ENCODE peak calls at places on chromosomes 16 and 17, in four cellular contexts. One of them, this sample, is unnamed.

GRCh38 chr16:51538707-51539604 is 387.9 kb upstream of the SALL1 start:
- DNase-seq in H1: no peak
- DNase-seq in GM12878: no peak
- DNase-seq in HepG2: peak; percentile 72
- DNase-seq in this sample: no peak

GRCh38 chr16:77951788-77952187 is 70.6 kb upstream of the CLEC3A start:
- DNase-seq in H1: no peak
- DNase-seq in GM12878: peak; percentile 21
- DNase-seq in HepG2: peak; percentile 50
- DNase-seq in this sample: peak; percentile 30

GRCh38 chr16:68800257-68800875 is 43.0 kb upstream of the TANGO6 start:
- DNase-seq in H1: peak; percentile 82
- DNase-seq in HepG2: peak; percentile 77
- DNase-seq in GM12878: peak; percentile 66
- DNase-seq in this sample: peak; percentile 80

GRCh38 chr16:3195975-3196374 is 8.0 kb downstream of the OR1F1 start:
- DNase-seq in H1: no peak
- DNase-seq in HepG2: peak; percentile 33
- DNase-seq in GM12878: no peak
- DNase-seq in this sample: no peak

GRCh38 chr17:80498242-80498919 is 22.0 kb upstream of the NPTX1 start:
- DNase-seq in GM12878: no peak
- DNase-seq in H1: no peak
- DNase-seq in HepG2: peak; percentile 76
- DNase-seq in this sample: no peak

GRCh38 chr16:19644877-19645276 is 73.2 kb downstream of the KNOP1 start:
- DNase-seq in HepG2: no peak
- DNase-seq in GM12878: no peak
- DNase-seq in H1: no peak
- DNase-seq in this sample: no peak

GRCh38 chr17:43416998-43417891 is 18.5 kb downstream of the ARL4D start:
- DNase-seq in HepG2: no peak
- DNase-seq in H1: no peak
- DNase-seq in GM12878: no peak
- DNase-seq in this sample: no peak

GRCh38 chr17:66959641-66960375 is 4.7 kb upstream of the CACNG4 start:
- DNase-seq in GM12878: no peak
- DNase-seq in H1: no peak
- DNase-seq in HepG2: no peak
- DNase-seq in this sample: no peak

GRCh38 chr17:67837965-67838364 is 12.7 kb downstream of the BPTF start:
- DNase-seq in GM12878: no peak
- DNase-seq in H1: peak; percentile 16
- DNase-seq in HepG2: no peak
- DNase-seq in this sample: no peak

GRCh38 chr16:89971495-89972243 is 23.1 kb downstream of the DEF8 start:
- DNase-seq in GM12878: no peak
- DNase-seq in H1: no peak
- DNase-seq in HepG2: no peak
- DNase-seq in this sample: no peak

GRCh38 chr17:47978324-47978723 is 7.4 kb downstream of the CDK5RAP3 start:
- DNase-seq in HepG2: peak; percentile 51
- DNase-seq in H1: peak; percentile 83
- DNase-seq in GM12878: no peak
- DNase-seq in this sample: peak; percentile 80

GRCh38 chr17:32357615-32358014 is 7.7 kb downstream of the ZNF207 start:
- DNase-seq in H1: no peak
- DNase-seq in HepG2: no peak
- DNase-seq in GM12878: no peak
- DNase-seq in this sample: no peak

GRCh38 chr16:23694707-23695373 is 16.2 kb downstream of the PLK1 start:
- DNase-seq in GM12878: no peak
- DNase-seq in H1: peak; percentile 86
- DNase-seq in HepG2: peak; percentile 49
- DNase-seq in this sample: no peak

GRCh38 chr17:73437826-73438225 is 126.0 kb upstream of the CDC42EP4 start:
- DNase-seq in GM12878: no peak
- DNase-seq in H1: no peak
- DNase-seq in HepG2: no peak
- DNase-seq in this sample: no peak

GRCh38 chr17:50573866-50574571 is 13.5 kb downstream of the CACNA1G start:
- DNase-seq in H1: no peak
- DNase-seq in GM12878: no peak
- DNase-seq in HepG2: no peak
- DNase-seq in this sample: no peak

GRCh38 chr16:2505695-2506094 is 8.1 kb upstream of the ATP6V0C start:
- DNase-seq in HepG2: no peak
- DNase-seq in H1: no peak
- DNase-seq in GM12878: no peak
- DNase-seq in this sample: no peak

GRCh38 chr16:56610609-56611111 is 2.3 kb downstream of the MT2A start:
- DNase-seq in HepG2: no peak
- DNase-seq in GM12878: no peak
- DNase-seq in H1: no peak
- DNase-seq in this sample: no peak

GRCh38 chr16:49345829-49346228 is 27.8 kb upstream of the C16orf78 start:
- DNase-seq in H1: peak; percentile 76
- DNase-seq in HepG2: no peak
- DNase-seq in GM12878: no peak
- DNase-seq in this sample: no peak
- TF ChIP-seq HDAC6 in H1: no peak
- TF ChIP-seq HDAC6 in HepG2: no peak
- TF ChIP-seq HDAC6 in GM12878: no peak
- TF ChIP-seq HDAC6 in this sample: no peak

GRCh38 chr17:3557768-3558583 is at the start of gene TRPV3:
- DNase-seq in HepG2: no peak
- DNase-seq in GM12878: peak; percentile 66
- DNase-seq in H1: no peak
- DNase-seq in this sample: peak; percentile 79

GRCh38 chr17:3556239-3556904 is 1.2 kb downstream of the TRPV3 start:
- DNase-seq in HepG2: no peak
- DNase-seq in GM12878: no peak
- DNase-seq in H1: no peak
- DNase-seq in this sample: no peak

GRCh38 chr17:3556905-3557767 is 476 bp downstream of the TRPV3 start:
- DNase-seq in HepG2: no peak
- DNase-seq in GM12878: no peak
- DNase-seq in H1: no peak
- DNase-seq in this sample: no peak

GRCh38 chr17:3559270-3559645 is 1.6 kb upstream of the TRPV3 start:
- DNase-seq in H1: no peak
- DNase-seq in GM12878: no peak
- DNase-seq in HepG2: no peak
- DNase-seq in this sample: no peak

GRCh38 chr17:3558603-3559269 is 1.1 kb upstream of the TRPV3 start:
- DNase-seq in HepG2: no peak
- DNase-seq in GM12878: peak; percentile 87
- DNase-seq in H1: no peak
- DNase-seq in this sample: no peak
- TF ChIP-seq HDAC6 in HepG2: no peak
- TF ChIP-seq HDAC6 in GM12878: no peak
- TF ChIP-seq HDAC6 in H1: no peak
- TF ChIP-seq HDAC6 in this sample: no peak

GRCh38 chr17:17170346-17170976 is 35.7 kb downstream of the PLD6 start:
- DNase-seq in HepG2: no peak
- DNase-seq in H1: no peak
- DNase-seq in GM12878: no peak
- DNase-seq in this sample: no peak
- TF ChIP-seq HDAC6 in HepG2: no peak
- TF ChIP-seq HDAC6 in H1: no peak
- TF ChIP-seq HDAC6 in GM12878: no peak
- TF ChIP-seq HDAC6 in this sample: no peak

GRCh38 chr17:74935048-74935447 is 650 bp upstream of the OTOP3 start:
- DNase-seq in GM12878: no peak
- DNase-seq in H1: no peak
- DNase-seq in HepG2: no peak
- DNase-seq in this sample: no peak
- TF ChIP-seq HDAC6 in GM12878: no peak
- TF ChIP-seq HDAC6 in H1: no peak
- TF ChIP-seq HDAC6 in HepG2: no peak
- TF ChIP-seq HDAC6 in this sample: no peak

GRCh38 chr16:52873997-52874500 is 178.6 kb downstream of the CHD9NB start:
- DNase-seq in GM12878: no peak
- DNase-seq in HepG2: no peak
- DNase-seq in H1: no peak
- DNase-seq in this sample: no peak

GRCh38 chr16:52871481-52871880 is 181.2 kb downstream of the CHD9NB start:
- DNase-seq in GM12878: no peak
- DNase-seq in HepG2: no peak
- DNase-seq in H1: no peak
- DNase-seq in this sample: no peak

GRCh38 chr16:52869243-52869642 is 183.5 kb downstream of the CHD9NB start:
- DNase-seq in GM12878: no peak
- DNase-seq in HepG2: peak; percentile 6
- DNase-seq in H1: no peak
- DNase-seq in this sample: no peak

DNA sequence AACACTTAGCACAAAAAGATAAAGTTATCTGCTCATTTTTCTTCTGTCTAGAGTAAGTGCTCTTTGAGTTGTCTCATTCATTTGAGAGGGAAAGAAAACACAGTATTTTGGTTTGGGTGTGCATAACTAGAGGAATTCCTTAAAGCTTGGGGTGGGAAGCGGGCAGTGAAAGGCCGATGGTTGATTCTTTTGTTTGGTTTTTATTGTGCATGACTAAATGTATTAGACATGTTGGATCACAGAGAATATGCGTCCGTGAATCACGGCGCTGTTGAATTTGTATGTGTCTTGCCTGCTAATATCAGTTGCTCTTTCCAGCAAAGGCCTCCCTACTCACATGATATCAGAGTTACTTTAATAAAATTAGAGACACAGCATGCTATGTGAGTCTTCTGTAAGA is 180.0 kb downstream of the CHD9NB start:
- DNase-seq in GM12878: no peak
- DNase-seq in HepG2: no peak
- DNase-seq in H1: no peak
- DNase-seq in this sample: no peak
- TF ChIP-seq HDAC6 in GM12878: no peak
- TF ChIP-seq HDAC6 in HepG2: no peak
- TF ChIP-seq HDAC6 in H1: no peak
- TF ChIP-seq HDAC6 in this sample: no peak

GRCh38 chr17:63274156-63274555 is 171.9 kb downstream of the CYB561 start:
- DNase-seq in HepG2: no peak
- DNase-seq in H1: no peak
- DNase-seq in GM12878: no peak
- DNase-seq in this sample: no peak

GRCh38 chr17:63275968-63276349 is 170.1 kb downstream of the CYB561 start:
- DNase-seq in GM12878: no peak
- DNase-seq in H1: no peak
- DNase-seq in HepG2: no peak
- DNase-seq in this sample: no peak

GRCh38 chr17:63276376-63276775 is 169.7 kb downstream of the CYB561 start:
- DNase-seq in GM12878: no peak
- DNase-seq in HepG2: no peak
- DNase-seq in H1: no peak
- DNase-seq in this sample: no peak

GRCh38 chr17:63276821-63277220 is 169.3 kb downstream of the CYB561 start:
- DNase-seq in H1: no peak
- DNase-seq in GM12878: no peak
- DNase-seq in HepG2: no peak
- DNase-seq in this sample: no peak

GRCh38 chr17:63275318-63275967 is 170.7 kb downstream of the CYB561 start:
- DNase-seq in GM12878: no peak
- DNase-seq in H1: no peak
- DNase-seq in HepG2: peak; percentile 40
- DNase-seq in this sample: peak; percentile 54
- TF ChIP-seq HDAC6 in GM12878: no peak
- TF ChIP-seq HDAC6 in H1: no peak
- TF ChIP-seq HDAC6 in HepG2: no peak
- TF ChIP-seq HDAC6 in this sample: no peak

GRCh38 chr17:78709119-78709681 is 72.9 kb downstream of the CYTH1 start:
- DNase-seq in HepG2: no peak
- DNase-seq in GM12878: no peak
- DNase-seq in H1: no peak
- DNase-seq in this sample: no peak
- TF ChIP-seq HDAC6 in HepG2: no peak
- TF ChIP-seq HDAC6 in GM12878: no peak
- TF ChIP-seq HDAC6 in H1: no peak
- TF ChIP-seq HDAC6 in this sample: no peak

GRCh38 chr17:77861981-77862645 is 96.4 kb upstream of the TNRC6C start:
- DNase-seq in GM12878: no peak
- DNase-seq in HepG2: no peak
- DNase-seq in H1: no peak
- DNase-seq in this sample: no peak
- TF ChIP-seq HDAC6 in GM12878: no peak
- TF ChIP-seq HDAC6 in HepG2: no peak
- TF ChIP-seq HDAC6 in H1: no peak
- TF ChIP-seq HDAC6 in this sample: no peak

GRCh38 chr16:22670044-22670536 is 143.9 kb upstream of the HS3ST2 start:
- DNase-seq in GM12878: no peak
- DNase-seq in HepG2: no peak
- DNase-seq in H1: no peak
- DNase-seq in this sample: no peak
- TF ChIP-seq HDAC6 in GM12878: no peak
- TF ChIP-seq HDAC6 in HepG2: no peak
- TF ChIP-seq HDAC6 in H1: no peak
- TF ChIP-seq HDAC6 in this sample: no peak